ENCODE peak calls at places on chromosome X, in eight cellular contexts. Z, Y, O, D, N, Q, M and A are unnamed samples.

GRCh38 chrX:69116077-69116476 is 49.2 kb downstream of the PJA1 start:
- DNase-seq in Z (no peak), Y (no peak), O (no peak), D (no peak), N (no peak), Q (no peak), M (no peak), A (no peak)

GRCh38 chrX:24658421-24658820 is 11.3 kb upstream of the PCYT1B start:
- DNase-seq in Z (no peak), Y (no peak), O (no peak), D (no peak), N (no peak), Q (no peak), M (no peak), A (no peak)

GRCh38 chrX:149682956-149683947 is 28.6 kb upstream of the MAGEA11 start:
- DNase-seq in Z (no peak), Y (no peak), O (no peak), D (no peak), N (no peak), Q (no peak), M (no peak), A (no peak)

GRCh38 chrX:105117621-105118020 is 102.9 kb downstream of the TEX13A start:
- DNase-seq in Z (no peak), Y (no peak), O (no peak), D (no peak), N (no peak), Q (no peak), M (no peak), A (no peak)

GRCh38 chrX:123738378-123738955 is 5.6 kb upstream of the THOC2 start:
- DNase-seq in Z (no peak), Y (no peak), O (no peak), D (no peak), N (no peak), Q (no peak), M (no peak), A (no peak)

GRCh38 chrX:13029341-13029740 is 15.1 kb downstream of the FAM9C start:
- DNase-seq in Z (no peak), Y (no peak), O (peak), D (no peak), N (no peak), Q (peak), M (peak), A (no peak)

GRCh38 chrX:150573702-150574101 is 5.3 kb downstream of the MTM1 start:
- DNase-seq in Z (no peak), Y (no peak), O (no peak), D (no peak), N (no peak), Q (no peak), M (no peak), A (peak)

GRCh38 chrX:46757593-46757992 is 1.3 kb downstream of the SLC9A7 start:
- DNase-seq in Z (no peak), Y (no peak), O (no peak), D (no peak), N (peak), Q (no peak), M (no peak), A (no peak)

GRCh38 chrX:15815779-15816452 is 25.6 kb downstream of the ZRSR2 start:
- DNase-seq in Z (peak), Y (no peak), O (no peak), D (no peak), N (peak), Q (no peak), M (peak), A (no peak)

GRCh38 chrX:137354851-137355250 is 211.1 kb upstream of the ZIC3 start:
- DNase-seq in Z (no peak), Y (no peak), O (no peak), D (no peak), N (no peak), Q (no peak), M (no peak), A (no peak)

GRCh38 chrX:462853-463252 is 76.1 kb upstream of the PPP2R3B start:
- DNase-seq in Z (no peak), Y (no peak), O (no peak), D (no peak), N (no peak), Q (no peak), M (no peak), A (no peak)

GRCh38 chrX:69746051-69746450 is 130.1 kb downstream of the EDA start:
- DNase-seq in Z (no peak), Y (no peak), O (no peak), D (no peak), N (no peak), Q (no peak), M (no peak), A (no peak)

GRCh38 chrX:57915680-57916079 is 5.4 kb upstream of the ZXDA start:
- DNase-seq in Z (no peak), Y (no peak), O (no peak), D (no peak), N (no peak), Q (no peak), M (no peak), A (no peak)

GRCh38 chrX:16975233-16975632 is 28.8 kb downstream of the REPS2 start:
- DNase-seq in Z (no peak), Y (no peak), O (no peak), D (no peak), N (no peak), Q (no peak), M (no peak), A (no peak)

GRCh38 chrX:74450803-74451449 is 29.6 kb downstream of the SLC16A2 start:
- DNase-seq in Z (peak), Y (no peak), O (no peak), D (no peak), N (peak), Q (no peak), M (no peak), A (no peak)

DNA sequence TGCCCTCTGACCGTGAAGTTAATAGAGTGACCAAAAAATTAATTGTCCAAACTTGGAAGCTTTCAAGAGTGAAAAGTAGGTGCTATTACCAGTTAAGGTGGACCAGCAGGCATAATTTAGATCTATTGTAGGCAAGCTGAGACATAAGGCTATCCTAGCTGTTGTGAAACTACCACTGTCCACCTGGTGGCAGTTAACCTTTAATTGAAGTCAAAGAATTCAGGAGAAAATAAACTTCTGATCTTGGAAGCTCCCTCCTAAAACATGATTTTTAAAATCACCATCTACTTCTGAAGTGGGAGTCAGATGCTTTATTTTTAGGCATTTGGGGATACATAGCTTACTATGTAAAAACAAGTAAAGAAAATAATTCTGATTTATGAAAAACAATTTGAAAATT is 636.3 kb upstream of the HTR2C start:
- DNase-seq in Z (no peak), Y (no peak), O (no peak), D (no peak), N (no peak), Q (no peak), M (no peak), A (no peak)
- TF ChIP-seq CTCF in Z (no peak), Y (peak), O (no peak), D (no peak), N (no peak), Q (no peak), M (no peak), A (no peak)

DNA sequence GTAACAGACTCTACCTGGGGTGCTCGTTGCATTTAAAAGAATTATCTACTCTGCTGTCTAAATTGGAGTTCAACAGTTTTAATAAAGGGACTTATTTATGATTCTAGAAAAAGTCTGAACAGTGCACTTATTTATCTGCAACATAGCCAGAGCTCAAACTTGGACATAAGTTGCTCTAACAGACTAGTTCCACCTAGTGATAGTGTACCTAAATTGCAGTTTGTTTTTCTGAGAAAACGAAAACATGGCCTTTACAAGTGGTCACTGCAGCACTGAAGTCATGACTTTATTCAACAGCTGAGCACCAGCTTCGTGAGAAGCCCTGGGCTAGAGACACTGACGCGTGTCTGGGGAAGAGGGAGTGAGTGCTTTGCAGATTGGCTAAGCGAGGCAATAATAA is 77.3 kb upstream of the IGSF1 start:
- DNase-seq in Z (no peak), Y (no peak), O (no peak), D (no peak), N (no peak), Q (no peak), M (no peak), A (no peak)
- TF ChIP-seq CTCF in Z (no peak), Y (peak), O (peak), D (no peak), N (no peak), Q (no peak), M (no peak), A (no peak)

DNA sequence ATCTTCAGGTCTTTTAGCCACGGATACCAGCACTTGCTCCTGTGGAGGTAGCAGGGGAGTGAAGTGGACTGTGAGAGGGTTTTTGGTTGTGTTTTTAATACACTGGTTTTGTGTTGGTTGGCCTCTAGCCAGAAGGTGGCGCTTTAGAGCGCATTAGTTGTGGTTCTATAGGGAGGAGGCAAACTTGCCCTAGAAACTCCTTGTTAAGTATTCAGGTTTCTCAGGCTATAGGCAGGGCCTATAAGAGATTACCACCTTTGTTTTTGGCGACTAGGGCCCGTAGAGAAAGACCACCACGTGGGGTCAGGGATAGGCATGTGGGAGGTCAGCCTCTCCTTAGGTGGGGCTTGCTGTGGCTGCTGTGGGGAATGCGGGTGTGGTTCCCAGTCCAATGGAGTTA is 221.6 kb upstream of the SPANXN4 start:
- DNase-seq in Z (no peak), Y (no peak), O (no peak), D (no peak), N (no peak), Q (no peak), M (no peak), A (no peak)
- TF ChIP-seq CTCF in Z (no peak), Y (peak), O (no peak), D (no peak), N (no peak), Q (no peak), M (no peak), A (no peak)

GRCh38 chrX:129655547-129656248 is 942 bp upstream of the APLN start:
- DNase-seq in Z (no peak), Y (no peak), O (no peak), D (no peak), N (no peak), Q (peak), M (peak), A (no peak)
- TF ChIP-seq CTCF in Z (peak), Y (no peak), O (no peak), D (no peak), N (no peak), Q (no peak), M (no peak), A (no peak)

GRCh38 chrX:18613930-18614639 is 57.8 kb downstream of the RS1 start:
- DNase-seq in Z (no peak), Y (no peak), O (no peak), D (no peak), N (no peak), Q (no peak), M (no peak), A (no peak)
- TF ChIP-seq CTCF in Z (no peak), Y (no peak), O (no peak), D (no peak), N (no peak), Q (no peak), M (no peak), A (no peak)

GRCh38 chrX:132501606-132502005 is 12.8 kb upstream of the MBNL3 start:
- DNase-seq in Z (peak), Y (no peak), O (no peak), D (no peak), N (no peak), Q (no peak), M (no peak), A (no peak)
- TF ChIP-seq CTCF in Z (no peak), Y (no peak), O (no peak), D (no peak), N (no peak), Q (no peak), M (no peak), A (no peak)

GRCh38 chrX:134715930-134716619 is 57.8 kb upstream of the PLAC1 start:
- DNase-seq in Z (no peak), Y (peak), O (no peak), D (no peak), N (no peak), Q (no peak), M (no peak), A (no peak)

GRCh38 chrX:134721766-134722532 is 63.7 kb upstream of the PLAC1 start:
- DNase-seq in Z (peak), Y (no peak), O (no peak), D (no peak), N (no peak), Q (no peak), M (no peak), A (no peak)

GRCh38 chrX:134717698-134718328 is 59.5 kb upstream of the PLAC1 start:
- DNase-seq in Z (peak), Y (no peak), O (no peak), D (no peak), N (peak), Q (no peak), M (no peak), A (no peak)

GRCh38 chrX:134716620-134717012 is 58.3 kb upstream of the PLAC1 start:
- DNase-seq in Z (no peak), Y (no peak), O (no peak), D (no peak), N (no peak), Q (no peak), M (no peak), A (no peak)

GRCh38 chrX:134718329-134719317 is 60.4 kb upstream of the PLAC1 start:
- DNase-seq in Z (peak), Y (no peak), O (peak), D (no peak), N (peak), Q (peak), M (no peak), A (no peak)
- TF ChIP-seq CTCF in Z (peak), Y (no peak), O (no peak), D (no peak), N (no peak), Q (no peak), M (no peak), A (no peak)